ENCODE peak calls at places on chromosomes 1 and 21, in eight cellular contexts. D is activated T-cell treated with anti-CD3 and anti-CD28 coated beads, Interleukin-2, amount 50 U/mL, for 72 hours; H is endodermal cell; E is EH; T is stimulated activated CD4-positive, alpha-beta T cell treated with anti-CD3 and anti-CD28 coated beads, TNF-alpha, amount 100 ng/mL, for 4 hours; G is NCI-H69; A is SW480; U is EL. K is an unnamed sample.

GRCh38 chr1:41612953-41613352 is 128.5 kb upstream of the EDN2 start:
- DNase-seq in D (no peak), H (peak), E (no peak), T (no peak), G (no peak), A (no peak), U (no peak), K (peak)

GRCh38 chr1:62725255-62725654 is 37.1 kb upstream of the DOCK7 start:
- DNase-seq in D (no peak), H (no peak), E (peak), T (no peak), G (no peak), A (no peak), U (peak), K (peak)

GRCh38 chr1:205528446-205528886 is 24.0 kb downstream of the CDK18 start:
- DNase-seq in D (no peak), H (no peak), E (no peak), T (no peak), G (no peak), A (no peak), U (peak), K (no peak)

GRCh38 chr21:43193651-43194302 is 25.0 kb downstream of the CRYAA start:
- DNase-seq in D (no peak), H (peak), E (peak), T (no peak), G (no peak), A (peak), U (peak), K (peak)

GRCh38 chr1:156104861-156105546 is 9.5 kb upstream of the LMNA start:
- DNase-seq in D (no peak), H (peak), E (peak), T (no peak), G (no peak), A (no peak), U (peak), K (peak)

GRCh38 chr1:18422954-18423353 is 57.8 kb upstream of the KLHDC7A start:
- DNase-seq in D (no peak), H (no peak), E (no peak), T (no peak), G (no peak), A (no peak), U (no peak), K (no peak)

GRCh38 chr21:34734696-34735095 is 65.9 kb downstream of the CLIC6 start:
- DNase-seq in D (no peak), H (no peak), E (peak), T (no peak), G (no peak), A (no peak), U (no peak), K (no peak)

GRCh38 chr1:29583727-29584126 is 347.4 kb downstream of the PTPRU start:
- DNase-seq in D (no peak), H (peak), E (no peak), T (no peak), G (no peak), A (no peak), U (no peak), K (no peak)

GRCh38 chr1:234553241-234554156 is 56.5 kb downstream of the IRF2BP2 start:
- DNase-seq in D (no peak), H (peak), E (peak), T (no peak), G (no peak), A (peak), U (peak), K (peak)

GRCh38 chr1:27968692-27969091 is 8.9 kb downstream of the XKR8 start:
- DNase-seq in D (no peak), H (no peak), E (peak), T (no peak), G (no peak), A (peak), U (peak), K (peak)

GRCh38 chr21:28538987-28539622 is 453.6 kb downstream of the LTN1 start:
- DNase-seq in D (no peak), H (no peak), E (peak), T (no peak), G (no peak), A (no peak), U (peak), K (peak)

GRCh38 chr1:99180343-99180808 is 83.9 kb upstream of the PLPPR4 start:
- DNase-seq in D (peak), H (peak), E (peak), T (peak), G (peak), A (peak), U (peak), K (peak)

GRCh38 chr1:61627365-61627764 is 97.6 kb downstream of the TM2D1 start:
- DNase-seq in D (no peak), H (no peak), E (no peak), T (no peak), G (no peak), A (no peak), U (no peak), K (no peak)

GRCh38 chr1:31633117-31633516 is 11.6 kb downstream of the PEF1 start:
- DNase-seq in D (peak), H (peak), E (peak), T (no peak), G (peak), A (no peak), U (peak), K (no peak)

GRCh38 chr1:165383067-165383466 is 26.6 kb upstream of the LMX1A start:
- DNase-seq in D (no peak), H (no peak), E (peak), T (no peak), G (no peak), A (no peak), U (peak), K (peak)